ENCODE peak calls at places on chromosomes 11 and 22, in nine cellular contexts. One of them, this sample, is unnamed.
A peak's percentile ranks its signal among the peaks of the same experiment; 100 is the strongest.

GRCh38 chr22:24822471-24822870 is 16.5 kb downstream of the SGSM1 start:
- DNase-seq in mesendoderm: no peak
- DNase-seq in fibroblast of mammary gland: no peak
- DNase-seq in kidney tubule cell: no peak
- DNase-seq in AG08395: no peak
- DNase-seq in frontal cortex: no peak
- DNase-seq in activated T-cell treated with anti-CD3 and anti-CD28 coated beads, Interleukin-2, amount 50 U/mL, for 48 hours: no peak
- DNase-seq in NCI-H1105 treated with DMSO at 0.1 percent for 48 hours: peak; percentile 17
- DNase-seq in HEK293T: no peak
- DNase-seq in this sample: peak; percentile 56

GRCh38 chr11:130413383-130414106 is 14.9 kb downstream of the ADAMTS8 start:
- DNase-seq in mesendoderm: no peak
- DNase-seq in fibroblast of mammary gland: peak; percentile 94
- DNase-seq in kidney tubule cell: peak; percentile 94
- DNase-seq in AG08395: peak; percentile 95
- DNase-seq in frontal cortex: peak; percentile 60
- DNase-seq in activated T-cell treated with anti-CD3 and anti-CD28 coated beads, Interleukin-2, amount 50 U/mL, for 48 hours: peak; percentile 44
- DNase-seq in NCI-H1105 treated with DMSO at 0.1 percent for 48 hours: peak; percentile 59
- DNase-seq in HEK293T: no peak
- DNase-seq in this sample: no peak

GRCh38 chr11:61879152-61879551 is 12.2 kb downstream of the FADS3 start:
- DNase-seq in mesendoderm: no peak
- DNase-seq in fibroblast of mammary gland: no peak
- DNase-seq in kidney tubule cell: no peak
- DNase-seq in AG08395: no peak
- DNase-seq in frontal cortex: no peak
- DNase-seq in activated T-cell treated with anti-CD3 and anti-CD28 coated beads, Interleukin-2, amount 50 U/mL, for 48 hours: no peak
- DNase-seq in NCI-H1105 treated with DMSO at 0.1 percent for 48 hours: no peak
- DNase-seq in HEK293T: no peak
- DNase-seq in this sample: no peak

GRCh38 chr11:133978816-133979215 is 22.0 kb upstream of the IGSF9B start:
- DNase-seq in mesendoderm: no peak
- DNase-seq in fibroblast of mammary gland: peak; percentile 20
- DNase-seq in kidney tubule cell: peak; percentile 51
- DNase-seq in AG08395: peak; percentile 81
- DNase-seq in frontal cortex: no peak
- DNase-seq in activated T-cell treated with anti-CD3 and anti-CD28 coated beads, Interleukin-2, amount 50 U/mL, for 48 hours: no peak
- DNase-seq in NCI-H1105 treated with DMSO at 0.1 percent for 48 hours: no peak
- DNase-seq in HEK293T: no peak
- DNase-seq in this sample: no peak

GRCh38 chr11:103875855-103876510 is 160.5 kb upstream of the DDI1 start:
- DNase-seq in mesendoderm: no peak
- DNase-seq in fibroblast of mammary gland: no peak
- DNase-seq in kidney tubule cell: no peak
- DNase-seq in AG08395: no peak
- DNase-seq in frontal cortex: no peak
- DNase-seq in activated T-cell treated with anti-CD3 and anti-CD28 coated beads, Interleukin-2, amount 50 U/mL, for 48 hours: no peak
- DNase-seq in NCI-H1105 treated with DMSO at 0.1 percent for 48 hours: no peak
- DNase-seq in HEK293T: no peak
- DNase-seq in this sample: no peak

GRCh38 chr11:45165806-45166603 is 19.6 kb downstream of the PRDM11 start:
- DNase-seq in mesendoderm: no peak
- DNase-seq in fibroblast of mammary gland: no peak
- DNase-seq in kidney tubule cell: no peak
- DNase-seq in AG08395: no peak
- DNase-seq in frontal cortex: no peak
- DNase-seq in activated T-cell treated with anti-CD3 and anti-CD28 coated beads, Interleukin-2, amount 50 U/mL, for 48 hours: no peak
- DNase-seq in NCI-H1105 treated with DMSO at 0.1 percent for 48 hours: no peak
- DNase-seq in HEK293T: no peak
- DNase-seq in this sample: no peak

GRCh38 chr11:97739892-97740782 is 1280.6 kb upstream of the CNTN5 start:
- DNase-seq in mesendoderm: no peak
- DNase-seq in fibroblast of mammary gland: peak; percentile 48
- DNase-seq in kidney tubule cell: no peak
- DNase-seq in AG08395: no peak
- DNase-seq in frontal cortex: no peak
- DNase-seq in activated T-cell treated with anti-CD3 and anti-CD28 coated beads, Interleukin-2, amount 50 U/mL, for 48 hours: no peak
- DNase-seq in NCI-H1105 treated with DMSO at 0.1 percent for 48 hours: peak; percentile 33
- DNase-seq in HEK293T: no peak
- DNase-seq in this sample: no peak

GRCh38 chr11:94794287-94795168 is 26.4 kb downstream of the AMOTL1 start:
- DNase-seq in mesendoderm: no peak
- DNase-seq in fibroblast of mammary gland: peak; percentile 100
- DNase-seq in kidney tubule cell: peak; percentile 84
- DNase-seq in AG08395: peak; percentile 89
- DNase-seq in frontal cortex: no peak
- DNase-seq in activated T-cell treated with anti-CD3 and anti-CD28 coated beads, Interleukin-2, amount 50 U/mL, for 48 hours: no peak
- DNase-seq in NCI-H1105 treated with DMSO at 0.1 percent for 48 hours: no peak
- DNase-seq in HEK293T: no peak
- DNase-seq in this sample: peak; percentile 77

GRCh38 chr11:19458721-19459120 is 218.0 kb upstream of the E2F8 start:
- DNase-seq in mesendoderm: no peak
- DNase-seq in fibroblast of mammary gland: no peak
- DNase-seq in kidney tubule cell: no peak
- DNase-seq in AG08395: no peak
- DNase-seq in frontal cortex: no peak
- DNase-seq in activated T-cell treated with anti-CD3 and anti-CD28 coated beads, Interleukin-2, amount 50 U/mL, for 48 hours: no peak
- DNase-seq in NCI-H1105 treated with DMSO at 0.1 percent for 48 hours: no peak
- DNase-seq in HEK293T: no peak
- DNase-seq in this sample: no peak

GRCh38 chr11:77361184-77361583 is 59.7 kb upstream of the GDPD4 start:
- DNase-seq in mesendoderm: peak; percentile 94
- DNase-seq in fibroblast of mammary gland: peak; percentile 14
- DNase-seq in kidney tubule cell: peak; percentile 68
- DNase-seq in AG08395: peak; percentile 42
- DNase-seq in frontal cortex: no peak
- DNase-seq in activated T-cell treated with anti-CD3 and anti-CD28 coated beads, Interleukin-2, amount 50 U/mL, for 48 hours: no peak
- DNase-seq in NCI-H1105 treated with DMSO at 0.1 percent for 48 hours: no peak
- DNase-seq in HEK293T: no peak
- DNase-seq in this sample: no peak

GRCh38 chr11:113862430-113862829 is 12.9 kb downstream of the USP28 start:
- DNase-seq in mesendoderm: peak; percentile 78
- DNase-seq in fibroblast of mammary gland: peak; percentile 34
- DNase-seq in kidney tubule cell: peak; percentile 25
- DNase-seq in AG08395: peak; percentile 28
- DNase-seq in frontal cortex: no peak
- DNase-seq in activated T-cell treated with anti-CD3 and anti-CD28 coated beads, Interleukin-2, amount 50 U/mL, for 48 hours: no peak
- DNase-seq in NCI-H1105 treated with DMSO at 0.1 percent for 48 hours: no peak
- DNase-seq in HEK293T: no peak
- DNase-seq in this sample: no peak

GRCh38 chr11:127055240-127055639 is 54.7 kb upstream of the KIRREL3 start:
- DNase-seq in mesendoderm: no peak
- DNase-seq in fibroblast of mammary gland: no peak
- DNase-seq in kidney tubule cell: no peak
- DNase-seq in AG08395: no peak
- DNase-seq in frontal cortex: no peak
- DNase-seq in activated T-cell treated with anti-CD3 and anti-CD28 coated beads, Interleukin-2, amount 50 U/mL, for 48 hours: no peak
- DNase-seq in NCI-H1105 treated with DMSO at 0.1 percent for 48 hours: no peak
- DNase-seq in HEK293T: no peak
- DNase-seq in this sample: no peak

GRCh38 chr11:61258546-61258945 is 17.6 kb downstream of the PGA5 start:
- DNase-seq in mesendoderm: no peak
- DNase-seq in fibroblast of mammary gland: no peak
- DNase-seq in kidney tubule cell: no peak
- DNase-seq in AG08395: no peak
- DNase-seq in frontal cortex: no peak
- DNase-seq in activated T-cell treated with anti-CD3 and anti-CD28 coated beads, Interleukin-2, amount 50 U/mL, for 48 hours: no peak
- DNase-seq in NCI-H1105 treated with DMSO at 0.1 percent for 48 hours: no peak
- DNase-seq in HEK293T: no peak
- DNase-seq in this sample: no peak

GRCh38 chr11:92224394-92225205 is at the start of gene FAT3:
- DNase-seq in mesendoderm: peak; percentile 94
- DNase-seq in fibroblast of mammary gland: peak; percentile 12
- DNase-seq in kidney tubule cell: peak; percentile 53
- DNase-seq in AG08395: peak; percentile 41
- DNase-seq in frontal cortex: peak; percentile 38
- DNase-seq in activated T-cell treated with anti-CD3 and anti-CD28 coated beads, Interleukin-2, amount 50 U/mL, for 48 hours: no peak
- DNase-seq in NCI-H1105 treated with DMSO at 0.1 percent for 48 hours: peak; percentile 79
- DNase-seq in HEK293T: peak; percentile 63
- DNase-seq in this sample: no peak

GRCh38 chr22:19576460-19577421 is 52.5 kb upstream of the CLDN5 start:
- DNase-seq in mesendoderm: peak; percentile 30
- DNase-seq in fibroblast of mammary gland: peak; percentile 69
- DNase-seq in kidney tubule cell: peak; percentile 39
- DNase-seq in AG08395: peak; percentile 61
- DNase-seq in frontal cortex: no peak
- DNase-seq in activated T-cell treated with anti-CD3 and anti-CD28 coated beads, Interleukin-2, amount 50 U/mL, for 48 hours: peak; percentile 82
- DNase-seq in NCI-H1105 treated with DMSO at 0.1 percent for 48 hours: no peak
- DNase-seq in HEK293T: peak; percentile 58
- DNase-seq in this sample: no peak

GRCh38 chr11:119484741-119485605 is 62.0 kb upstream of the THY1 start:
- DNase-seq in mesendoderm: peak; percentile 56
- DNase-seq in fibroblast of mammary gland: no peak
- DNase-seq in kidney tubule cell: peak; percentile 14
- DNase-seq in AG08395: no peak
- DNase-seq in frontal cortex: no peak
- DNase-seq in activated T-cell treated with anti-CD3 and anti-CD28 coated beads, Interleukin-2, amount 50 U/mL, for 48 hours: peak; percentile 26
- DNase-seq in NCI-H1105 treated with DMSO at 0.1 percent for 48 hours: no peak
- DNase-seq in HEK293T: no peak
- DNase-seq in this sample: peak; percentile 24

GRCh38 chr11:111978028-111978771 is 41.1 kb downstream of the DIXDC1 start:
- DNase-seq in mesendoderm: peak; percentile 96
- DNase-seq in fibroblast of mammary gland: peak; percentile 73
- DNase-seq in kidney tubule cell: no peak
- DNase-seq in AG08395: peak; percentile 94
- DNase-seq in frontal cortex: peak; percentile 74
- DNase-seq in activated T-cell treated with anti-CD3 and anti-CD28 coated beads, Interleukin-2, amount 50 U/mL, for 48 hours: no peak
- DNase-seq in NCI-H1105 treated with DMSO at 0.1 percent for 48 hours: no peak
- DNase-seq in HEK293T: peak; percentile 75
- DNase-seq in this sample: no peak

GRCh38 chr11:102435688-102436087 is 16.9 kb downstream of the TMEM123 start:
- DNase-seq in mesendoderm: no peak
- DNase-seq in fibroblast of mammary gland: no peak
- DNase-seq in kidney tubule cell: no peak
- DNase-seq in AG08395: no peak
- DNase-seq in frontal cortex: no peak
- DNase-seq in activated T-cell treated with anti-CD3 and anti-CD28 coated beads, Interleukin-2, amount 50 U/mL, for 48 hours: no peak
- DNase-seq in NCI-H1105 treated with DMSO at 0.1 percent for 48 hours: no peak
- DNase-seq in HEK293T: no peak
- DNase-seq in this sample: no peak

This sample was measured in stomach.